ENCODE peak calls at places on chromosomes 16 and 17, in five cellular contexts. One of them, this sample, is unnamed.

GRCh38 chr17:77736207-77736600 is 222.3 kb upstream of the TNRC6C start:
- DNase-seq in heart left ventricle: no peak
- DNase-seq in SW480: no peak
- DNase-seq in EL: no peak
- DNase-seq in neural crest cell: no peak
- DNase-seq in this sample: no peak

GRCh38 chr16:50666658-50667496 is 14.2 kb downstream of the SNX20 start:
- DNase-seq in heart left ventricle: peak
- DNase-seq in EL: no peak
- DNase-seq in neural crest cell: no peak
- DNase-seq in SW480: no peak
- DNase-seq in this sample: no peak

GRCh38 chr17:43020789-43021738 is 1.1 kb downstream of the VAT1 start:
- DNase-seq in SW480: peak
- DNase-seq in neural crest cell: no peak
- DNase-seq in EL: peak
- DNase-seq in heart left ventricle: peak
- DNase-seq in this sample: no peak

GRCh38 chr16:53515259-53515658 is 12.2 kb upstream of the AKTIP start:
- DNase-seq in neural crest cell: no peak
- DNase-seq in EL: peak
- DNase-seq in heart left ventricle: no peak
- DNase-seq in SW480: no peak
- DNase-seq in this sample: no peak

GRCh38 chr17:55266958-55267688 is 2.4 kb downstream of the HLF start:
- DNase-seq in neural crest cell: no peak
- DNase-seq in heart left ventricle: no peak
- DNase-seq in EL: no peak
- DNase-seq in SW480: no peak
- DNase-seq in this sample: no peak

GRCh38 chr16:88733630-88734360 is 27.5 kb downstream of the CTU2 start:
- DNase-seq in heart left ventricle: no peak
- DNase-seq in neural crest cell: no peak
- DNase-seq in SW480: no peak
- DNase-seq in EL: no peak
- DNase-seq in this sample: no peak

GRCh38 chr17:46983782-46984181 is 4.7 kb upstream of the RPRML start:
- DNase-seq in EL: no peak
- DNase-seq in neural crest cell: no peak
- DNase-seq in heart left ventricle: no peak
- DNase-seq in SW480: no peak
- DNase-seq in this sample: no peak

GRCh38 chr17:4968916-4969550 is 1.4 kb upstream of the SPAG7 start:
- DNase-seq in EL: peak
- DNase-seq in heart left ventricle: no peak
- DNase-seq in neural crest cell: no peak
- DNase-seq in SW480: peak
- DNase-seq in this sample: peak

GRCh38 chr17:49015179-49015923 is 18.2 kb downstream of the IGF2BP1 start:
- DNase-seq in SW480: no peak
- DNase-seq in EL: no peak
- DNase-seq in heart left ventricle: no peak
- DNase-seq in neural crest cell: no peak
- DNase-seq in this sample: no peak

GRCh38 chr17:17030515-17031211 is 11.6 kb upstream of the MPRIP start:
- DNase-seq in neural crest cell: no peak
- DNase-seq in EL: no peak
- DNase-seq in heart left ventricle: no peak
- DNase-seq in SW480: no peak
- DNase-seq in this sample: no peak

GRCh38 chr17:19378416-19379293 is at the start of gene MAPK7:
- DNase-seq in EL: no peak
- DNase-seq in neural crest cell: peak
- DNase-seq in SW480: no peak
- DNase-seq in heart left ventricle: no peak
- DNase-seq in this sample: no peak

GRCh38 chr16:8962393-8963009 is 1.2 kb downstream of the USP7 start:
- DNase-seq in SW480: no peak
- DNase-seq in neural crest cell: no peak
- DNase-seq in EL: peak
- DNase-seq in heart left ventricle: no peak
- DNase-seq in this sample: no peak

GRCh38 chr16:76232704-76233103 is 44.5 kb upstream of the CNTNAP4 start:
- DNase-seq in EL: no peak
- DNase-seq in heart left ventricle: no peak
- DNase-seq in neural crest cell: no peak
- DNase-seq in SW480: no peak
- DNase-seq in this sample: no peak

GRCh38 chr17:47829870-47830269 is 1.5 kb downstream of the MRPL10 start:
- DNase-seq in neural crest cell: no peak
- DNase-seq in heart left ventricle: no peak
- DNase-seq in SW480: no peak
- DNase-seq in EL: no peak
- DNase-seq in this sample: no peak

GRCh38 chr16:1895949-1896675 is 22.1 kb downstream of the HS3ST6 start:
- DNase-seq in heart left ventricle: peak
- DNase-seq in SW480: no peak
- DNase-seq in neural crest cell: no peak
- DNase-seq in EL: no peak
- DNase-seq in this sample: no peak

GRCh38 chr17:64128787-64129514 is 993 bp downstream of the ERN1 start:
- DNase-seq in neural crest cell: no peak
- DNase-seq in heart left ventricle: no peak
- DNase-seq in EL: peak
- DNase-seq in SW480: peak
- DNase-seq in this sample: no peak

GRCh38 chr17:50891577-50891989 is 25.4 kb upstream of the TOB1 start:
- DNase-seq in heart left ventricle: no peak
- DNase-seq in EL: no peak
- DNase-seq in neural crest cell: no peak
- DNase-seq in SW480: no peak
- DNase-seq in this sample: no peak

This sample was measured in astrocyte of the cerebellum.